ENCODE peak calls at places on chromosomes 11 and 22, in five cellular contexts. E is NCI-H2171 treated with DMSO at 0.1 percent for 48 hours, F is mucosa of gallbladder, H is MCF 10A, W is frontal cortex. Q is an unnamed sample.
A peak's percentile ranks its signal among the peaks of the same experiment; 100 is the strongest.

GRCh38 chr22:50090141-50090714 is 422 bp downstream of the MOV10L1 start:
- DNase-seq in W (no peak), F (no peak), H (no peak), E (no peak), Q (no peak)

GRCh38 chr11:115993613-115994012 is 489.4 kb upstream of the CADM1 start:
- DNase-seq in F (no peak), W (no peak), H (no peak), E (no peak), Q (no peak)

GRCh38 chr22:41613456-41613855 is 7.4 kb downstream of the DESI1 start:
- DNase-seq in F (no peak), E (no peak), W (no peak), H (no peak), Q (no peak)

GRCh38 chr11:6693342-6694228 is 10.4 kb upstream of the MRPL17 start:
- DNase-seq in W (no peak), H (peak; percentile 61), E (no peak), F (no peak), Q (no peak)

GRCh38 chr11:2422461-2423156 is 21.7 kb downstream of the TRPM5 start:
- DNase-seq in F (no peak), H (no peak), W (no peak), E (no peak), Q (no peak)

GRCh38 chr11:102225689-102226562 is 91.4 kb upstream of the BIRC3 start:
- DNase-seq in E (no peak), F (no peak), H (peak; percentile 71), W (no peak), Q (no peak)

GRCh38 chr11:24705474-24705873 is 208.6 kb downstream of the LUZP2 start:
- DNase-seq in E (no peak), H (no peak), F (no peak), W (no peak), Q (no peak)

GRCh38 chr11:19117760-19118097 is 761 bp downstream of the ZDHHC13 start:
- DNase-seq in E (peak; percentile 5), H (no peak), F (no peak), W (no peak), Q (no peak)

GRCh38 chr11:10902756-10903155 is 44.9 kb upstream of the ZBED5 start:
- DNase-seq in H (no peak), E (no peak), F (no peak), W (no peak), Q (no peak)

GRCh38 chr22:31148953-31149627 is 8.8 kb upstream of the PLA2G3 start:
- DNase-seq in W (peak; percentile 83), H (peak; percentile 75), E (peak; percentile 80), F (peak; percentile 60), Q (peak; percentile 79)

Q was measured in stomach.